ENCODE peak calls at places on chromosome 17, in eight cellular contexts. N is hepatocyte, I is GM12878, C is SK-N-SH, M is neural progenitor cell, G is IMR-90, Z is PC-3, J is GM23248. Q is an unnamed sample.

GRCh38 chr17:50498021-50498874 is 10.0 kb upstream of the MYCBPAP start:
- DNase-seq in I (no peak), G (no peak), M (no peak), C (no peak), J (no peak), Z (peak; percentile 65), N (no peak), Q (no peak)

GRCh38 chr17:68539536-68540469 is 27.6 kb downstream of the PRKAR1A start:
- DNase-seq in Z (peak; percentile 19), G (no peak), I (no peak), C (no peak), N (peak; percentile 23), M (peak; percentile 24), J (peak; percentile 34), Q (peak; percentile 81)

GRCh38 chr17:44210342-44211192 is 8.9 kb downstream of the UBTF start:
- DNase-seq in C (peak; percentile 92), I (no peak), G (peak; percentile 85), N (peak; percentile 93), M (peak; percentile 92), J (peak; percentile 95), Z (peak; percentile 85), Q (peak; percentile 94)

GRCh38 chr17:40301315-40301714 is 7.7 kb upstream of the RARA start:
- DNase-seq in M (no peak), G (no peak), I (no peak), J (no peak), C (no peak), N (no peak), Z (peak; percentile 25), Q (no peak)

GRCh38 chr17:1144139-1144538 is 35.6 kb downstream of the ABR start:
- DNase-seq in Z (no peak), J (no peak), C (no peak), N (no peak), I (no peak), M (no peak), G (no peak), Q (no peak)

GRCh38 chr17:34998205-34998604 is 17.9 kb downstream of the LIG3 start:
- DNase-seq in J (peak; percentile 84), C (peak; percentile 70), N (peak; percentile 76), M (peak; percentile 77), I (peak; percentile 40), G (peak; percentile 70), Z (peak; percentile 66), Q (peak; percentile 63)

GRCh38 chr17:15364615-15365014 is 23.2 kb upstream of the TEKT3 start:
- DNase-seq in N (peak; percentile 45), I (no peak), G (no peak), Z (peak; percentile 29), C (no peak), J (peak; percentile 55), M (no peak), Q (no peak)

GRCh38 chr17:83202002-83203000 is 122.9 kb downstream of the METRNL start:
- DNase-seq in I (no peak), C (no peak), N (no peak), Z (no peak), G (no peak), M (no peak), J (peak; percentile 25), Q (no peak)

GRCh38 chr17:2364132-2365116 is 27.1 kb downstream of the SGSM2 start:
- DNase-seq in Z (no peak), G (no peak), I (no peak), N (no peak), C (no peak), J (no peak), M (no peak), Q (no peak)

GRCh38 chr17:59372138-59372751 is 40.8 kb downstream of the YPEL2 start:
- DNase-seq in G (peak; percentile 54), C (no peak), I (peak; percentile 79), N (peak; percentile 50), J (peak; percentile 81), Z (no peak), M (no peak), Q (peak; percentile 71)

GRCh38 chr17:6249747-6250146 is 179.6 kb downstream of the WSCD1 start:
- DNase-seq in J (no peak), I (no peak), M (no peak), C (no peak), G (no peak), N (no peak), Z (no peak), Q (no peak)

GRCh38 chr17:49148171-49148570 is 15.6 kb downstream of the B4GALNT2 start:
- DNase-seq in I (no peak), C (no peak), M (no peak), G (no peak), Z (peak; percentile 7), N (no peak), J (no peak), Q (no peak)

GRCh38 chr17:74527081-74527480 is 4.2 kb downstream of the CD300LB start:
- DNase-seq in I (no peak), J (no peak), G (no peak), C (no peak), N (no peak), Z (no peak), M (no peak), Q (no peak)

GRCh38 chr17:62703269-62703775 is 75.9 kb downstream of the MRC2 start:
- DNase-seq in C (no peak), N (no peak), Z (peak; percentile 97), G (peak; percentile 53), M (no peak), J (peak; percentile 87), I (no peak), Q (no peak)

GRCh38 chr17:73336613-73337400 is 25.0 kb upstream of the CDC42EP4 start:
- DNase-seq in I (no peak), N (no peak), G (no peak), M (no peak), J (no peak), C (peak; percentile 49), Z (no peak), Q (no peak)

GRCh38 chr17:8436169-8436932 is 667 bp downstream of the NDEL1 start:
- DNase-seq in N (peak; percentile 71), Z (peak; percentile 31), M (peak; percentile 83), I (no peak), C (peak; percentile 74), G (peak; percentile 56), J (peak; percentile 87), Q (peak; percentile 65)

GRCh38 chr17:75557075-75557851 is 30.3 kb upstream of the MYO15B start:
- DNase-seq in Z (peak; percentile 78), M (no peak), G (peak; percentile 17), C (peak; percentile 83), I (no peak), N (peak; percentile 87), J (peak; percentile 32), Q (no peak)

GRCh38 chr17:44353656-44354331 is 8.7 kb downstream of the GRN start:
- DNase-seq in N (peak; percentile 73), J (peak; percentile 75), I (no peak), Z (no peak), C (no peak), G (no peak), M (peak; percentile 81), Q (no peak)

GRCh38 chr17:64004903-64005733 is 7.0 kb downstream of the PRR29 start:
- DNase-seq in M (no peak), Z (no peak), C (peak; percentile 19), G (no peak), I (no peak), N (no peak), J (no peak), Q (no peak)

GRCh38 chr17:64007838-64008282 is 9.7 kb downstream of the PRR29 start:
- DNase-seq in I (no peak), G (no peak), Z (no peak), C (no peak), J (no peak), M (no peak), N (no peak), Q (no peak)

GRCh38 chr17:64008346-64008745 is 10.2 kb downstream of the PRR29 start:
- DNase-seq in M (no peak), G (no peak), C (no peak), N (no peak), Z (no peak), J (no peak), I (no peak), Q (no peak)

GRCh38 chr17:64005734-64006167 is 7.6 kb downstream of the PRR29 start:
- DNase-seq in N (no peak), M (no peak), C (peak; percentile 76), Z (peak; percentile 92), I (no peak), J (peak; percentile 30), G (no peak), Q (no peak)

DNA sequence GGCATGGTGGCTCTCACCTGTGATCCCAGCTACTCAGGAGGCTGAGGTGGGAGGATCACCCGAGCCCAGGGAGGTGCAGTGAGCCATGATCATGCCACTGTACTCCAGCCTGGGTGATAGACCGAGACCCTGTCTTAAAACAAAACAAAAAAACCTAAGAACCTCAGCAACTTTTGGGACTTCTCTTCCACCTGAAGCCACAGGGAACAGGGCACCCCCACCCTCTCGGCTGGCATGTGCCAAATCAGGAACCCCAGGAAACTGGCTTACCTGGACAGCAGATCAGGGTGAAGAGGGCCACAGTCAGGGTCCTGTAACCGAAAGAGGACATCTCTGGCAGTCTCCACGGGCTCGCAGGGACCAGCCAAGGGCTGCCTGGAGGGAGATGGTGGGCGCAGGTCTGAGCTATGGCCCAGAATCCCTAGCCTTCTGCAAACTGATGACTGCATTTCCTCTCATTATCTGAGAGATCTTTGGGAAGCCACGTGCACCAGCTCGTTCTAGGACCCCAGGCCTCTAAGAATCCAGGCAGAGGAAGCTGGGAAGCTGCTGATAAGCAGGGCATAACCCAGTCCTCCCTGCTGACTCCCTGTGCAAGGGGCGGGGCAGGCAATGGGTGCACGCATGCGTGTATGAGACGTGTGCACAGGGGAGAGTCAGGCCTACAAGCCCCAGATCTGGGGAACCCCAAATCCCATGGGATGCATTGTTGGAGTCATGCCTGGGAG is 8.4 kb downstream of the PRR29 start:
- DNase-seq in I (no peak), Z (no peak), C (peak; percentile 80), J (no peak), G (no peak), M (no peak), N (no peak), Q (no peak)
- H3K4me3 ChIP-seq in I (no peak overlapping the region), Z (no peak overlapping the region), C (no peak overlapping the region), J (no peak overlapping the region), G (no peak overlapping the region), M (no peak overlapping the region), N (no peak overlapping the region), Q (no peak overlapping the region)

GRCh38 chr17:17832040-17832363 is 4.8 kb downstream of the SREBF1 start:
- DNase-seq in M (no peak), C (no peak), G (no peak), J (no peak), Z (no peak), N (no peak), I (no peak), Q (no peak)
- H4K20me1 ChIP-seq in M (peaks cover 87% of the 10 kb centered on the region), C (no peaks in the 10 kb centered on the region), G (peaks cover 75% of the 10 kb centered on the region), J (no peaks in the 10 kb centered on the region), Z (peaks cover 33% of the 10 kb centered on the region), N (peaks cover 64% of the 10 kb centered on the region), I (no peaks in the 10 kb centered on the region), Q (no peaks in the 10 kb centered on the region)

DNA sequence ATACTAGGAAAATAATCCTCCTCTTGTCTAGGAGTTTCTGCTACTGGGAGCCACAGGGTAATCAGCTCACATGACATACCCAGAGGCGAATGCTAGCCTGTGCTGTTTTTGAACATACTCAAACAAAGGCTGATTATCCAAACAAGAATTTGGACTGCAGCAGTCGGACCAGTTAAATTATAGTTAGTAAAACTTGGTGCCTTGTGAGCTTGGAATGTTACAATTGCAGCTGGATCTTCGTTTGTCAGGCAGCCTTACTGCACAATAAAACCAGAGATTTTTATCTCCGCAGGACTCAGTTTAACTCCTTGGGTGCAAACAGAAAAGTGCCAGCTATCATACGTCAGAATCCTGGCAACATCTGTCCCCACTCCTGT is 163.8 kb upstream of the TBX2 start:
- DNase-seq in I (no peak), C (no peak), J (peak; percentile 65), M (peak; percentile 10), Z (no peak), G (peak; percentile 84), N (peak; percentile 48), Q (no peak)
- H3K4me3 ChIP-seq in I (no peak overlapping the region), C (no peak overlapping the region), J (no peak overlapping the region), M (no peak overlapping the region), Z (no peak overlapping the region), G (no peak overlapping the region), N (no peak overlapping the region), Q (no peak overlapping the region)

GRCh38 chr17:79667746-79668145 is 56.9 kb upstream of the RBFOX3 start:
- DNase-seq in N (no peak), G (no peak), J (no peak), C (no peak), Z (no peak), M (no peak), I (no peak), Q (no peak)
- H4K20me1 ChIP-seq in N (no peaks in the 10 kb centered on the region), G (no peaks in the 10 kb centered on the region), J (no peaks in the 10 kb centered on the region), C (no peaks in the 10 kb centered on the region), Z (no peaks in the 10 kb centered on the region), M (no peaks in the 10 kb centered on the region), I (no peaks in the 10 kb centered on the region), Q (no peaks in the 10 kb centered on the region)